ENCODE peak calls at places on chromosomes 2 and 18, in six cellular contexts. One of them, this sample, is unnamed.
A peak's percentile ranks its signal among the peaks of the same experiment; 100 is the strongest.

GRCh38 chr2:239963646-239964205 is 61.4 kb downstream of the NDUFA10 start:
- DNase-seq in effector memory CD4-positive, alpha-beta T cell: no peak
- DNase-seq in neuronal stem cell: no peak
- DNase-seq in GM23248: no peak
- DNase-seq in upper lobe of right lung: peak; percentile 52
- DNase-seq in aorta: peak; percentile 40
- DNase-seq in this sample: peak; percentile 58

GRCh38 chr2:222298311-222299150 is at the start of gene PAX3:
- DNase-seq in GM23248: no peak
- DNase-seq in upper lobe of right lung: no peak
- DNase-seq in neuronal stem cell: no peak
- DNase-seq in effector memory CD4-positive, alpha-beta T cell: no peak
- DNase-seq in aorta: no peak
- DNase-seq in this sample: no peak

GRCh38 chr2:58973831-58974281 is 732.7 kb upstream of the FANCL start:
- DNase-seq in upper lobe of right lung: no peak
- DNase-seq in effector memory CD4-positive, alpha-beta T cell: no peak
- DNase-seq in GM23248: no peak
- DNase-seq in aorta: no peak
- DNase-seq in neuronal stem cell: no peak
- DNase-seq in this sample: no peak

GRCh38 chr2:208406474-208407451 is at the start of gene PTH2R:
- DNase-seq in GM23248: peak; percentile 23
- DNase-seq in aorta: peak; percentile 35
- DNase-seq in effector memory CD4-positive, alpha-beta T cell: no peak
- DNase-seq in upper lobe of right lung: peak; percentile 62
- DNase-seq in neuronal stem cell: peak; percentile 29
- DNase-seq in this sample: no peak

GRCh38 chr18:61669320-61669719 is 223.5 kb downstream of the RNF152 start:
- DNase-seq in neuronal stem cell: no peak
- DNase-seq in upper lobe of right lung: no peak
- DNase-seq in GM23248: peak; percentile 75
- DNase-seq in effector memory CD4-positive, alpha-beta T cell: no peak
- DNase-seq in aorta: no peak
- DNase-seq in this sample: no peak

GRCh38 chr2:172109670-172110421 is 7.1 kb upstream of the DLX2 start:
- DNase-seq in effector memory CD4-positive, alpha-beta T cell: no peak
- DNase-seq in aorta: no peak
- DNase-seq in GM23248: no peak
- DNase-seq in upper lobe of right lung: no peak
- DNase-seq in neuronal stem cell: peak; percentile 15
- DNase-seq in this sample: no peak

GRCh38 chr2:44197806-44198205 is 29.1 kb downstream of the PPM1B start:
- DNase-seq in effector memory CD4-positive, alpha-beta T cell: no peak
- DNase-seq in neuronal stem cell: no peak
- DNase-seq in upper lobe of right lung: no peak
- DNase-seq in GM23248: no peak
- DNase-seq in aorta: no peak
- DNase-seq in this sample: no peak

GRCh38 chr18:13661779-13662271 is 64.5 kb downstream of the FAM210A start:
- DNase-seq in upper lobe of right lung: no peak
- DNase-seq in aorta: no peak
- DNase-seq in GM23248: no peak
- DNase-seq in neuronal stem cell: no peak
- DNase-seq in effector memory CD4-positive, alpha-beta T cell: no peak
- DNase-seq in this sample: no peak

GRCh38 chr2:199458017-199458805 is 472 bp upstream of the SATB2 start:
- DNase-seq in aorta: peak; percentile 55
- DNase-seq in neuronal stem cell: peak; percentile 41
- DNase-seq in effector memory CD4-positive, alpha-beta T cell: no peak
- DNase-seq in upper lobe of right lung: peak; percentile 67
- DNase-seq in GM23248: peak; percentile 74
- DNase-seq in this sample: peak; percentile 69

GRCh38 chr2:85106489-85107180 is 26.6 kb upstream of the TCF7L1 start:
- DNase-seq in upper lobe of right lung: no peak
- DNase-seq in neuronal stem cell: no peak
- DNase-seq in effector memory CD4-positive, alpha-beta T cell: no peak
- DNase-seq in GM23248: peak; percentile 70
- DNase-seq in aorta: no peak
- DNase-seq in this sample: no peak

GRCh38 chr2:127719301-127720218 is 18.3 kb downstream of the SFT2D3 start:
- DNase-seq in GM23248: no peak
- DNase-seq in neuronal stem cell: no peak
- DNase-seq in aorta: no peak
- DNase-seq in effector memory CD4-positive, alpha-beta T cell: no peak
- DNase-seq in upper lobe of right lung: no peak
- DNase-seq in this sample: no peak

GRCh38 chr2:98541906-98542305 is 66.4 kb downstream of the COA5 start:
- DNase-seq in aorta: no peak
- DNase-seq in effector memory CD4-positive, alpha-beta T cell: no peak
- DNase-seq in GM23248: no peak
- DNase-seq in upper lobe of right lung: no peak
- DNase-seq in neuronal stem cell: no peak
- DNase-seq in this sample: no peak

GRCh38 chr2:236988690-236989639 is 96.7 kb upstream of the COPS8 start:
- DNase-seq in GM23248: peak; percentile 40
- DNase-seq in effector memory CD4-positive, alpha-beta T cell: no peak
- DNase-seq in aorta: peak; percentile 50
- DNase-seq in neuronal stem cell: no peak
- DNase-seq in upper lobe of right lung: peak; percentile 77
- DNase-seq in this sample: peak; percentile 95

GRCh38 chr2:145006957-145007672 is 487.2 kb upstream of the ZEB2 start:
- DNase-seq in aorta: peak; percentile 77
- DNase-seq in upper lobe of right lung: no peak
- DNase-seq in effector memory CD4-positive, alpha-beta T cell: no peak
- DNase-seq in GM23248: peak; percentile 99
- DNase-seq in neuronal stem cell: no peak
- DNase-seq in this sample: no peak

GRCh38 chr2:8399731-8400130 is 282.1 kb upstream of the ID2 start:
- DNase-seq in neuronal stem cell: no peak
- DNase-seq in GM23248: no peak
- DNase-seq in effector memory CD4-positive, alpha-beta T cell: no peak
- DNase-seq in aorta: no peak
- DNase-seq in upper lobe of right lung: no peak
- DNase-seq in this sample: no peak

GRCh38 chr2:25362564-25363145 is 20.9 kb upstream of the DNMT3A start:
- DNase-seq in upper lobe of right lung: no peak
- DNase-seq in effector memory CD4-positive, alpha-beta T cell: peak; percentile 49
- DNase-seq in GM23248: peak; percentile 21
- DNase-seq in neuronal stem cell: no peak
- DNase-seq in aorta: peak; percentile 78
- DNase-seq in this sample: peak; percentile 79

GRCh38 chr2:26067980-26068507 is 34.2 kb downstream of the RAB10 start:
- DNase-seq in effector memory CD4-positive, alpha-beta T cell: no peak
- DNase-seq in upper lobe of right lung: no peak
- DNase-seq in neuronal stem cell: no peak
- DNase-seq in aorta: no peak
- DNase-seq in GM23248: no peak
- DNase-seq in this sample: no peak

GRCh38 chr2:73291461-73292315 is 1.7 kb downstream of the EGR4 start:
- DNase-seq in neuronal stem cell: no peak
- DNase-seq in GM23248: no peak
- DNase-seq in effector memory CD4-positive, alpha-beta T cell: no peak
- DNase-seq in aorta: peak; percentile 48
- DNase-seq in upper lobe of right lung: no peak
- DNase-seq in this sample: no peak

GRCh38 chr18:77342736-77343135 is 93.1 kb downstream of the GALR1 start:
- DNase-seq in upper lobe of right lung: no peak
- DNase-seq in GM23248: no peak
- DNase-seq in effector memory CD4-positive, alpha-beta T cell: no peak
- DNase-seq in aorta: no peak
- DNase-seq in neuronal stem cell: no peak
- DNase-seq in this sample: no peak

GRCh38 chr2:136029149-136029548 is 43.7 kb upstream of the DARS1 start:
- DNase-seq in effector memory CD4-positive, alpha-beta T cell: no peak
- DNase-seq in GM23248: no peak
- DNase-seq in neuronal stem cell: no peak
- DNase-seq in aorta: no peak
- DNase-seq in upper lobe of right lung: no peak
- DNase-seq in this sample: no peak

GRCh38 chr2:206084870-206085741 is 868 bp downstream of the INO80D start:
- DNase-seq in aorta: peak; percentile 58
- DNase-seq in neuronal stem cell: peak; percentile 33
- DNase-seq in effector memory CD4-positive, alpha-beta T cell: peak; percentile 32
- DNase-seq in GM23248: peak; percentile 58
- DNase-seq in upper lobe of right lung: peak; percentile 80
- DNase-seq in this sample: peak; percentile 70

GRCh38 chr18:26546170-26546874 is 2.0 kb downstream of the KCTD1 start:
- DNase-seq in neuronal stem cell: no peak
- DNase-seq in effector memory CD4-positive, alpha-beta T cell: no peak
- DNase-seq in upper lobe of right lung: no peak
- DNase-seq in aorta: no peak
- DNase-seq in GM23248: no peak
- DNase-seq in this sample: no peak

GRCh38 chr18:26547302-26548143 is 830 bp downstream of the KCTD1 start:
- DNase-seq in aorta: peak; percentile 73
- DNase-seq in GM23248: peak; percentile 80
- DNase-seq in effector memory CD4-positive, alpha-beta T cell: peak; percentile 5
- DNase-seq in upper lobe of right lung: peak; percentile 86
- DNase-seq in neuronal stem cell: peak; percentile 77
- DNase-seq in this sample: peak; percentile 86

GRCh38 chr18:26545737-26546136 is 2.6 kb downstream of the KCTD1 start:
- DNase-seq in upper lobe of right lung: no peak
- DNase-seq in neuronal stem cell: no peak
- DNase-seq in aorta: no peak
- DNase-seq in GM23248: no peak
- DNase-seq in effector memory CD4-positive, alpha-beta T cell: no peak
- DNase-seq in this sample: no peak

GRCh38 chr18:26548144-26549102 is at the start of gene KCTD1:
- DNase-seq in GM23248: peak; percentile 91
- DNase-seq in aorta: peak; percentile 89
- DNase-seq in upper lobe of right lung: peak; percentile 89
- DNase-seq in effector memory CD4-positive, alpha-beta T cell: peak; percentile 37
- DNase-seq in neuronal stem cell: peak; percentile 81
- DNase-seq in this sample: peak; percentile 86

GRCh38 chr18:26546875-26547301 is 1.5 kb downstream of the KCTD1 start:
- DNase-seq in GM23248: no peak
- DNase-seq in neuronal stem cell: no peak
- DNase-seq in upper lobe of right lung: no peak
- DNase-seq in aorta: peak; percentile 41
- DNase-seq in effector memory CD4-positive, alpha-beta T cell: no peak
- DNase-seq in this sample: no peak
- H3K4me1 ChIP-seq in GM23248: peaks cover 19% of the 10 kb centered on the region
- H3K4me1 ChIP-seq in neuronal stem cell: peaks cover 33% of the 10 kb centered on the region
- H3K4me1 ChIP-seq in upper lobe of right lung: peaks cover 29% of the 10 kb centered on the region
- H3K4me1 ChIP-seq in aorta: no peaks in the 10 kb centered on the region
- H3K4me1 ChIP-seq in effector memory CD4-positive, alpha-beta T cell: peaks cover 13% of the 10 kb centered on the region
- H3K4me1 ChIP-seq in this sample: peaks cover 52% of the 10 kb centered on the region

GRCh38 chr2:224190871-224191270 is 151.8 kb upstream of the SERPINE2 start:
- DNase-seq in aorta: no peak
- DNase-seq in effector memory CD4-positive, alpha-beta T cell: no peak
- DNase-seq in GM23248: peak; percentile 49
- DNase-seq in neuronal stem cell: no peak
- DNase-seq in upper lobe of right lung: no peak
- DNase-seq in this sample: no peak
- H3K9me3 ChIP-seq in aorta: peaks cover 3% of the 10 kb centered on the region
- H3K9me3 ChIP-seq in effector memory CD4-positive, alpha-beta T cell: no peaks in the 10 kb centered on the region
- H3K9me3 ChIP-seq in GM23248: no peaks in the 10 kb centered on the region
- H3K9me3 ChIP-seq in neuronal stem cell: peaks cover 2% of the 10 kb centered on the region
- H3K9me3 ChIP-seq in upper lobe of right lung: no peaks in the 10 kb centered on the region
- H3K9me3 ChIP-seq in this sample: no peaks in the 10 kb centered on the region

GRCh38 chr2:231190531-231191197 is 7.8 kb upstream of the ARMC9 start:
- DNase-seq in GM23248: peak; percentile 54
- DNase-seq in effector memory CD4-positive, alpha-beta T cell: no peak
- DNase-seq in aorta: peak; percentile 92
- DNase-seq in neuronal stem cell: no peak
- DNase-seq in upper lobe of right lung: peak; percentile 85
- DNase-seq in this sample: peak; percentile 88
- H3K4me3 ChIP-seq in GM23248: peak overlapping the region; percentile 47
- H3K4me3 ChIP-seq in effector memory CD4-positive, alpha-beta T cell: no peak overlapping the region
- H3K4me3 ChIP-seq in aorta: peak overlapping the region; percentile 29
- H3K4me3 ChIP-seq in neuronal stem cell: no peak overlapping the region
- H3K4me3 ChIP-seq in upper lobe of right lung: peak overlapping the region; percentile 41
- H3K4me3 ChIP-seq in this sample: peak overlapping the region; percentile 5

DNA sequence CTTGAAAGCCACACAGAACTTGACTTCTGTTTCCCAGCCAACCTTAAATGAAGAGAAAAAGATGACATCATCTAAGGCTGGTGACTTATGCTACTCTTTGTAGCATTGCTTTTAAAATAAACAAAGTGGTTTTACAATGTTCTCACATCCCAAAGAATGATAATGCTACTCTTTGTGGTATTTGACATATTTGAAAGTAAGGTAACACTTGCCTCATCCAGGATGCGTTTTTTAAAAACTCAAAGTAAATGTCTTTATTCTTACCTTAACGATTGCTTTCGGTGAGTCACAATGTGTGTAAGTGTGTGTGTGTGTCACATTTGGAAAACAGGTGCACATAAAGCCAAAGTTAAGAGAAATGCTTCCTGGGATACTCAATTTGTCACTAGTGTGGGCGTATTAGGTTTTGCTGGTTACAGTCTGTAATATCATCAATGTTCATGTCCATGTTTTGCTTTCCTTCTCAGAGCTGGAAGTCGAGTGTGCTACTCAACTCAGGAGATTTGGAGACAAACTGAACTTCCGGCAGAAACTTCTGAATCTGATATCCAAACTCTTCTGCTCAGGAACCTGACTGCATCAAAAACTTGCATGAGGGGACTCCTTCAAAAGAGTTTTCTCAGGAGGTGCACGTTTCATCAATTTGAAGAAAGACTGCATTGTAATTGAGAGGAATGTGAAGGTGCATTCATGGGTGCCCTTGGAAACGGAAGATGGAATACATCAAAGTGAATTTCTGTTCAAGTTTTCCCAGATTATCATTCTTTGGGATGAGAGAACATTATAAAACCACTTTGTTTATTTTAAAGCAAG is 2.6 kb downstream of the PMAIP1 start:
- DNase-seq in effector memory CD4-positive, alpha-beta T cell: no peak
- DNase-seq in upper lobe of right lung: no peak
- DNase-seq in GM23248: peak; percentile 80
- DNase-seq in aorta: no peak
- DNase-seq in neuronal stem cell: no peak
- DNase-seq in this sample: no peak
- H3K4me1 ChIP-seq in effector memory CD4-positive, alpha-beta T cell: peaks cover 24% of the 10 kb centered on the region
- H3K4me1 ChIP-seq in upper lobe of right lung: no peaks in the 10 kb centered on the region
- H3K4me1 ChIP-seq in GM23248: peaks cover 28% of the 10 kb centered on the region
- H3K4me1 ChIP-seq in aorta: no peaks in the 10 kb centered on the region
- H3K4me1 ChIP-seq in neuronal stem cell: no peaks in the 10 kb centered on the region
- H3K4me1 ChIP-seq in this sample: no peaks in the 10 kb centered on the region

GRCh38 chr2:4628931-4629565 is 925.7 kb downstream of the DCDC2C start:
- DNase-seq in aorta: no peak
- DNase-seq in upper lobe of right lung: no peak
- DNase-seq in effector memory CD4-positive, alpha-beta T cell: no peak
- DNase-seq in GM23248: no peak
- DNase-seq in neuronal stem cell: peak; percentile 5
- DNase-seq in this sample: no peak
- H3K9me3 ChIP-seq in aorta: no peaks in the 10 kb centered on the region
- H3K9me3 ChIP-seq in upper lobe of right lung: no peaks in the 10 kb centered on the region
- H3K9me3 ChIP-seq in effector memory CD4-positive, alpha-beta T cell: no peaks in the 10 kb centered on the region
- H3K9me3 ChIP-seq in GM23248: peaks cover 3% of the 10 kb centered on the region
- H3K9me3 ChIP-seq in neuronal stem cell: no peaks in the 10 kb centered on the region
- H3K9me3 ChIP-seq in this sample: no peaks in the 10 kb centered on the region